ENCODE peak calls at places on chromosomes 16 and 17, in nine cellular contexts. I is neuronal stem cell; T is CD4-positive, CD25-positive, alpha-beta regulatory T cell; O is fibroblast of lung; Z is HCT116; C is psoas muscle; S is ovary; U is GM23248; D is neural progenitor cell. W is an unnamed sample.

GRCh38 chr16:54411555-54411954 is 125.0 kb upstream of the IRX3 start:
- DNase-seq in I (no peak), T (no peak), O (no peak), Z (no peak), C (no peak), S (no peak), U (no peak), D (peak; percentile 30), W (peak; percentile 82)

GRCh38 chr17:18857864-18858566 is at the start of gene PRPSAP2:
- DNase-seq in I (peak; percentile 85), T (peak; percentile 91), O (peak; percentile 89), Z (peak; percentile 87), C (peak; percentile 96), S (peak; percentile 95), U (peak; percentile 98), D (peak; percentile 98), W (peak; percentile 98)

GRCh38 chr17:5049314-5049819 is 14.1 kb upstream of the SLC52A1 start:
- DNase-seq in I (no peak), T (peak; percentile 51), O (no peak), Z (no peak), C (no peak), S (no peak), U (no peak), D (no peak), W (no peak)

GRCh38 chr17:2138318-2138717 is 83.4 kb downstream of the HIC1 start:
- DNase-seq in I (no peak), T (no peak), O (peak; percentile 31), Z (no peak), C (no peak), S (no peak), U (peak; percentile 40), D (no peak), W (no peak)

GRCh38 chr16:21611546-21612384 is 12.4 kb downstream of the METTL9 start:
- DNase-seq in I (no peak), T (no peak), O (no peak), Z (no peak), C (no peak), S (no peak), U (no peak), D (peak; percentile 59), W (no peak)

GRCh38 chr17:1495265-1495664 is 2.8 kb upstream of the MYO1C start:
- DNase-seq in I (no peak), T (no peak), O (peak; percentile 53), Z (no peak), C (peak; percentile 69), S (no peak), U (peak; percentile 66), D (no peak), W (peak; percentile 80)

GRCh38 chr17:79905832-79906231 is 66.6 kb upstream of the CBX4 start:
- DNase-seq in I (no peak), T (no peak), O (no peak), Z (peak; percentile 80), C (no peak), S (no peak), U (peak; percentile 22), D (no peak), W (no peak)

GRCh38 chr17:82985973-82986372 is 93.4 kb upstream of the METRNL start:
- DNase-seq in I (no peak), T (peak; percentile 12), O (peak; percentile 64), Z (no peak), C (no peak), S (no peak), U (peak; percentile 30), D (peak; percentile 71), W (no peak)

GRCh38 chr16:84643180-84643583 is 5.1 kb upstream of the KLHL36 start:
- DNase-seq in I (no peak), T (no peak), O (peak; percentile 90), Z (no peak), C (peak; percentile 80), S (peak; percentile 89), U (peak; percentile 94), D (no peak), W (peak; percentile 79)

GRCh38 chr17:79420318-79421243 is 190.3 kb downstream of the RBFOX3 start:
- DNase-seq in I (no peak), T (no peak), O (peak; percentile 20), Z (peak; percentile 26), C (no peak), S (no peak), U (peak; percentile 79), D (peak; percentile 37), W (no peak)

GRCh38 chr16:81604960-81605383 is 160.4 kb downstream of the CMIP start:
- DNase-seq in I (no peak), T (no peak), O (peak; percentile 90), Z (no peak), C (no peak), S (no peak), U (peak; percentile 89), D (no peak), W (no peak)

GRCh38 chr16:56866955-56867830 is 2.2 kb downstream of the SLC12A3 start:
- DNase-seq in I (peak; percentile 61), T (peak; percentile 19), O (peak; percentile 50), Z (peak; percentile 43), C (no peak), S (peak; percentile 31), U (peak; percentile 80), D (peak; percentile 75), W (no peak)

GRCh38 chr16:72129976-72130656 is 36.5 kb downstream of the DHX38 start:
- DNase-seq in I (no peak), T (no peak), O (no peak), Z (no peak), C (no peak), S (no peak), U (no peak), D (no peak), W (no peak)

GRCh38 chr17:45315583-45316270 is 1.1 kb downstream of the MAP3K14 start:
- DNase-seq in I (peak; percentile 15), T (no peak), O (no peak), Z (no peak), C (no peak), S (no peak), U (no peak), D (no peak), W (no peak)

GRCh38 chr16:31386157-31386984 is 6.8 kb upstream of the ITGAD start:
- DNase-seq in I (no peak), T (no peak), O (peak; percentile 71), Z (peak; percentile 54), C (no peak), S (no peak), U (peak; percentile 94), D (no peak), W (no peak)

GRCh38 chr17:5788266-5788900 is 204.1 kb upstream of the NLRP1 start:
- DNase-seq in I (no peak), T (no peak), O (peak; percentile 58), Z (no peak), C (no peak), S (no peak), U (peak; percentile 63), D (no peak), W (no peak)

GRCh38 chr17:14157822-14158221 is 78.8 kb downstream of the CDRT15 start:
- DNase-seq in I (no peak), T (no peak), O (peak; percentile 6), Z (no peak), C (no peak), S (no peak), U (no peak), D (no peak), W (no peak)

GRCh38 chr16:10385725-10386516 is at the start of gene ATF7IP2:
- DNase-seq in I (peak; percentile 71), T (peak; percentile 78), O (peak; percentile 95), Z (peak; percentile 87), C (peak; percentile 79), S (peak; percentile 80), U (peak; percentile 62), D (peak; percentile 94), W (peak; percentile 93)

DNA sequence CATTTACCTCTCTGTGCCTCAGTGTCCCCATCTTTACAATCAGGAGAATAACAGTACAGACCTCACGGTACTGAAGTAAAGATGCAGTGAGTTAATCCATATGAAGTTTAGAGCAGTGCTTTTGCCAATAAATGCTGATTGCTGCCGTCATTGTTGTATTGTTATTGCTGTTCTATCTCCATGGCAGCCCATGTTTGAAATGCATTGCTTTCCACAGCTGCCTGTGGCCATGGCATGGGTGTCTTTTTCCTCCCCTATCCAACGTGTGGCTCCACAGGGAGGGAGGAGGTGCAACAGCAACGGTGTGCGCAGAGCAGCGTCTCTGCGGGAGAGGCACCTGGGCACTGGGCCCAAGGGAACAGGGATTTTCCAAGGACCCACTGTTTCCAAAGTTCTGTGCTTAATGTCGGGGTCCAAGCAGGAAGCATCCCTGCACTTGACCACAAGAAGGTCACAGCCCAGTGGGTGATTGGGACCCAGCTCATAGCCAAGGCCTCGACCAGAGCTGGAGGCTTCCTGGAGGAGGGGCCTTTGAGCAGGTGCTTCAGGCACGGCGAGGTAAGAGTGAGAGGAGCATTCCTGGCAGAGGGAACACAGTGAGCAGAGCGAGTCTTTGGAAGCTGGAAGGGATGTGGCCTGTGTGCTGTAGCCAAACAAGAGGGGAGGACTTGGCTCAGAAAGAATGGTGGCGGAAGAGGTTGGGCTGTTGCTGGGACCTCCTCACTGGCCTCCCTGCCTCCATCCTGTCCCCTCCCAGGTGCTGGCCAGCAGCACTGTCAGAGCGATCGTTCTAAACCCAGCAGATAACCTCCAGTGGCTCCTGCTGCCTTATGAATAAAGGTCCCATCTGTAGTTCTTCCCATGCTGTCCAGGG is 3.9 kb downstream of the RAI1 start:
- DNase-seq in I (no peak), T (no peak), O (peak; percentile 49), Z (no peak), C (no peak), S (no peak), U (peak; percentile 67), D (no peak), W (peak; percentile 74)
- H3K27ac ChIP-seq in I (no peak overlapping the region), T (no peak overlapping the region), O (peak overlapping the region; percentile 92), Z (peak overlapping the region; percentile 84), C (no peak overlapping the region), S (peak overlapping the region; percentile 17), U (peak overlapping the region; percentile 96), D (no peak overlapping the region), W (peak overlapping the region; percentile 66)

GRCh38 chr16:67394271-67395104 is 1.2 kb upstream of the TPPP3 start:
- DNase-seq in I (peak; percentile 29), T (no peak), O (no peak), Z (no peak), C (no peak), S (no peak), U (peak; percentile 53), D (peak; percentile 72), W (peak; percentile 80)
- H3K4me3 ChIP-seq in I (no peak overlapping the region), T (no peak overlapping the region), O (no peak overlapping the region), Z (no peak overlapping the region), C (peak overlapping the region; percentile 59), S (peak overlapping the region; percentile 32), U (peak overlapping the region; percentile 54), D (peak overlapping the region; percentile 33), W (peak overlapping the region; percentile 38)

DNA sequence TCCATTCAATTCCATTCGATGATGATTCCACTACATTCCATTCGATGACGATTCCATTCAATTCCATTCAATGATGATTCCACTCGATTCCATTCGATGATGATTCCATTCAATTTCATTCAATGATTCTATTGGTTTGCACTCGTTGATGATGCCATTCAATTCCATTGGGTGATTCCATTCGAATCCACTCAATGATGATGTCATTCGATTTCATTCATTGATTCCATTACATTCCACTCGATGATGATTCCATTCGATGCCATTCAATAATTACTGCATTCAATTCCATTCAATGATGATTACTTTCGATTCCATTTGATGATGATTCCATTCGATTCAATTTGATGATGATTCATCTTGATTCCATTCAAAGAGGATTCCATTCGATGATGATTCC is 1299.4 kb downstream of the TP53TG3F start:
- DNase-seq in I (no peak), T (no peak), O (no peak), Z (no peak), C (no peak), S (no peak), U (no peak), D (no peak), W (no peak)
- H3K9me3 ChIP-seq in I (no peaks in the 10 kb centered on the region), T (peaks cover 27% of the 10 kb centered on the region), O (no peaks in the 10 kb centered on the region), Z (peaks cover 38% of the 10 kb centered on the region), C (peaks cover 66% of the 10 kb centered on the region), S (no peaks in the 10 kb centered on the region), U (peaks cover 6% of the 10 kb centered on the region), D (peaks cover 78% of the 10 kb centered on the region), W (no peaks in the 10 kb centered on the region)

GRCh38 chr17:28056276-28056620 is 13.8 kb downstream of the NLK start:
- DNase-seq in I (no peak), T (no peak), O (no peak), Z (no peak), C (no peak), S (no peak), U (no peak), D (no peak), W (no peak)
- H3K27ac ChIP-seq in I (no peak overlapping the region), T (no peak overlapping the region), O (no peak overlapping the region), Z (no peak overlapping the region), C (no peak overlapping the region), S (no peak overlapping the region), U (no peak overlapping the region), D (no peak overlapping the region), W (no peak overlapping the region)